ENCODE peak calls at places on chromosomes 2 and 18, in nine cellular contexts. One of them, this sample, is unnamed.

GRCh38 chr2:136110528-136110927 is 7.4 kb downstream of the CXCR4 start:
- DNase-seq in foreskin keratinocyte: no peak
- DNase-seq in CD8-positive, alpha-beta T cell: no peak
- DNase-seq in GM23248: no peak
- DNase-seq in heart left ventricle: no peak
- DNase-seq in H1: no peak
- DNase-seq in cardiac muscle cell: no peak
- DNase-seq in A549: no peak
- DNase-seq in neuronal stem cell: no peak
- DNase-seq in this sample: no peak

GRCh38 chr2:234674781-234675201 is 177.9 kb upstream of the ARL4C start:
- DNase-seq in foreskin keratinocyte: no peak
- DNase-seq in CD8-positive, alpha-beta T cell: no peak
- DNase-seq in GM23248: peak
- DNase-seq in heart left ventricle: no peak
- DNase-seq in H1: no peak
- DNase-seq in cardiac muscle cell: peak
- DNase-seq in A549: peak
- DNase-seq in neuronal stem cell: no peak
- DNase-seq in this sample: peak

GRCh38 chr2:129888896-129889295 is 90.6 kb upstream of the RAB6C start:
- DNase-seq in foreskin keratinocyte: no peak
- DNase-seq in CD8-positive, alpha-beta T cell: no peak
- DNase-seq in GM23248: peak
- DNase-seq in heart left ventricle: no peak
- DNase-seq in H1: no peak
- DNase-seq in cardiac muscle cell: peak
- DNase-seq in A549: no peak
- DNase-seq in neuronal stem cell: no peak
- DNase-seq in this sample: no peak

GRCh38 chr18:79377187-79377891 is 18.4 kb upstream of the NFATC1 start:
- DNase-seq in foreskin keratinocyte: no peak
- DNase-seq in CD8-positive, alpha-beta T cell: no peak
- DNase-seq in GM23248: no peak
- DNase-seq in heart left ventricle: no peak
- DNase-seq in H1: no peak
- DNase-seq in cardiac muscle cell: no peak
- DNase-seq in A549: no peak
- DNase-seq in neuronal stem cell: no peak
- DNase-seq in this sample: no peak

GRCh38 chr2:154161286-154161685 is 289.6 kb downstream of the GALNT13 start:
- DNase-seq in foreskin keratinocyte: no peak
- DNase-seq in CD8-positive, alpha-beta T cell: no peak
- DNase-seq in GM23248: no peak
- DNase-seq in heart left ventricle: no peak
- DNase-seq in H1: no peak
- DNase-seq in cardiac muscle cell: no peak
- DNase-seq in A549: no peak
- DNase-seq in neuronal stem cell: no peak
- DNase-seq in this sample: no peak

GRCh38 chr18:49690307-49690706 is 123.0 kb downstream of the ACAA2 start:
- DNase-seq in foreskin keratinocyte: peak
- DNase-seq in CD8-positive, alpha-beta T cell: no peak
- DNase-seq in GM23248: peak
- DNase-seq in heart left ventricle: no peak
- DNase-seq in H1: no peak
- DNase-seq in cardiac muscle cell: peak
- DNase-seq in A549: peak
- DNase-seq in neuronal stem cell: no peak
- DNase-seq in this sample: no peak

GRCh38 chr2:120726245-120726644 is 9.4 kb upstream of the GLI2 start:
- DNase-seq in foreskin keratinocyte: no peak
- DNase-seq in CD8-positive, alpha-beta T cell: no peak
- DNase-seq in GM23248: no peak
- DNase-seq in heart left ventricle: no peak
- DNase-seq in H1: no peak
- DNase-seq in cardiac muscle cell: no peak
- DNase-seq in A549: no peak
- DNase-seq in neuronal stem cell: no peak
- DNase-seq in this sample: no peak

GRCh38 chr2:176126929-176127768 is 2.4 kb upstream of the HOXD8 start:
- DNase-seq in foreskin keratinocyte: no peak
- DNase-seq in CD8-positive, alpha-beta T cell: peak
- DNase-seq in GM23248: peak
- DNase-seq in heart left ventricle: no peak
- DNase-seq in H1: peak
- DNase-seq in cardiac muscle cell: peak
- DNase-seq in A549: peak
- DNase-seq in neuronal stem cell: peak
- DNase-seq in this sample: peak

GRCh38 chr2:181106229-181106628 is 125.8 kb downstream of the UBE2E3 start:
- DNase-seq in foreskin keratinocyte: no peak
- DNase-seq in CD8-positive, alpha-beta T cell: no peak
- DNase-seq in GM23248: peak
- DNase-seq in heart left ventricle: no peak
- DNase-seq in H1: no peak
- DNase-seq in cardiac muscle cell: no peak
- DNase-seq in A549: no peak
- DNase-seq in neuronal stem cell: no peak
- DNase-seq in this sample: no peak

GRCh38 chr18:78246588-78246987 is 733.0 kb upstream of the SALL3 start:
- DNase-seq in foreskin keratinocyte: no peak
- DNase-seq in CD8-positive, alpha-beta T cell: no peak
- DNase-seq in GM23248: no peak
- DNase-seq in heart left ventricle: no peak
- DNase-seq in H1: no peak
- DNase-seq in cardiac muscle cell: no peak
- DNase-seq in A549: no peak
- DNase-seq in neuronal stem cell: no peak
- DNase-seq in this sample: no peak

GRCh38 chr2:113282747-113283533 is 4.2 kb upstream of the PAX8 start:
- DNase-seq in foreskin keratinocyte: peak
- DNase-seq in CD8-positive, alpha-beta T cell: no peak
- DNase-seq in GM23248: peak
- DNase-seq in heart left ventricle: peak
- DNase-seq in H1: peak
- DNase-seq in cardiac muscle cell: peak
- DNase-seq in A549: peak
- DNase-seq in neuronal stem cell: no peak
- DNase-seq in this sample: peak

GRCh38 chr18:9688036-9688741 is 19.9 kb upstream of the RAB31 start:
- DNase-seq in foreskin keratinocyte: peak
- DNase-seq in CD8-positive, alpha-beta T cell: no peak
- DNase-seq in GM23248: peak
- DNase-seq in heart left ventricle: no peak
- DNase-seq in H1: no peak
- DNase-seq in cardiac muscle cell: peak
- DNase-seq in A549: no peak
- DNase-seq in neuronal stem cell: no peak
- DNase-seq in this sample: peak

GRCh38 chr18:9682572-9682971 is 25.5 kb upstream of the RAB31 start:
- DNase-seq in foreskin keratinocyte: no peak
- DNase-seq in CD8-positive, alpha-beta T cell: no peak
- DNase-seq in GM23248: no peak
- DNase-seq in heart left ventricle: no peak
- DNase-seq in H1: no peak
- DNase-seq in cardiac muscle cell: no peak
- DNase-seq in A549: no peak
- DNase-seq in neuronal stem cell: no peak
- DNase-seq in this sample: no peak

GRCh38 chr18:9684901-9685738 is 23.0 kb upstream of the RAB31 start:
- DNase-seq in foreskin keratinocyte: no peak
- DNase-seq in CD8-positive, alpha-beta T cell: no peak
- DNase-seq in GM23248: peak
- DNase-seq in heart left ventricle: peak
- DNase-seq in H1: no peak
- DNase-seq in cardiac muscle cell: peak
- DNase-seq in A549: no peak
- DNase-seq in neuronal stem cell: no peak
- DNase-seq in this sample: no peak

GRCh38 chr18:9681217-9681616 is 26.9 kb upstream of the RAB31 start:
- DNase-seq in foreskin keratinocyte: no peak
- DNase-seq in CD8-positive, alpha-beta T cell: no peak
- DNase-seq in GM23248: no peak
- DNase-seq in heart left ventricle: no peak
- DNase-seq in H1: no peak
- DNase-seq in cardiac muscle cell: no peak
- DNase-seq in A549: no peak
- DNase-seq in neuronal stem cell: no peak
- DNase-seq in this sample: no peak

GRCh38 chr18:9683418-9684396 is 24.4 kb upstream of the RAB31 start:
- DNase-seq in foreskin keratinocyte: no peak
- DNase-seq in CD8-positive, alpha-beta T cell: no peak
- DNase-seq in GM23248: peak
- DNase-seq in heart left ventricle: no peak
- DNase-seq in H1: no peak
- DNase-seq in cardiac muscle cell: peak
- DNase-seq in A549: peak
- DNase-seq in neuronal stem cell: no peak
- DNase-seq in this sample: peak
- H3K27ac ChIP-seq in foreskin keratinocyte: no peak
- H3K27ac ChIP-seq in CD8-positive, alpha-beta T cell: no peak
- H3K27ac ChIP-seq in GM23248: peak
- H3K27ac ChIP-seq in heart left ventricle: no peak
- H3K27ac ChIP-seq in H1: no peak
- H3K27ac ChIP-seq in cardiac muscle cell: no peak
- H3K27ac ChIP-seq in A549: peak
- H3K27ac ChIP-seq in neuronal stem cell: no peak
- H3K27ac ChIP-seq in this sample: no peak

GRCh38 chr2:64653174-64654062 is at the start of gene SERTAD2:
- DNase-seq in foreskin keratinocyte: no peak
- DNase-seq in CD8-positive, alpha-beta T cell: peak
- DNase-seq in GM23248: peak
- DNase-seq in heart left ventricle: peak
- DNase-seq in H1: peak
- DNase-seq in cardiac muscle cell: peak
- DNase-seq in A549: peak
- DNase-seq in neuronal stem cell: peak
- DNase-seq in this sample: peak

GRCh38 chr2:64650257-64650656 is 3.5 kb downstream of the SERTAD2 start:
- DNase-seq in foreskin keratinocyte: no peak
- DNase-seq in CD8-positive, alpha-beta T cell: no peak
- DNase-seq in GM23248: no peak
- DNase-seq in heart left ventricle: no peak
- DNase-seq in H1: no peak
- DNase-seq in cardiac muscle cell: no peak
- DNase-seq in A549: no peak
- DNase-seq in neuronal stem cell: no peak
- DNase-seq in this sample: peak

GRCh38 chr2:64650722-64651338 is 2.9 kb downstream of the SERTAD2 start:
- DNase-seq in foreskin keratinocyte: no peak
- DNase-seq in CD8-positive, alpha-beta T cell: no peak
- DNase-seq in GM23248: no peak
- DNase-seq in heart left ventricle: no peak
- DNase-seq in H1: no peak
- DNase-seq in cardiac muscle cell: no peak
- DNase-seq in A549: peak
- DNase-seq in neuronal stem cell: no peak
- DNase-seq in this sample: no peak

GRCh38 chr2:64652231-64653173 is 1.2 kb downstream of the SERTAD2 start:
- DNase-seq in foreskin keratinocyte: no peak
- DNase-seq in CD8-positive, alpha-beta T cell: no peak
- DNase-seq in GM23248: peak
- DNase-seq in heart left ventricle: peak
- DNase-seq in H1: no peak
- DNase-seq in cardiac muscle cell: peak
- DNase-seq in A549: peak
- DNase-seq in neuronal stem cell: no peak
- DNase-seq in this sample: peak

DNA sequence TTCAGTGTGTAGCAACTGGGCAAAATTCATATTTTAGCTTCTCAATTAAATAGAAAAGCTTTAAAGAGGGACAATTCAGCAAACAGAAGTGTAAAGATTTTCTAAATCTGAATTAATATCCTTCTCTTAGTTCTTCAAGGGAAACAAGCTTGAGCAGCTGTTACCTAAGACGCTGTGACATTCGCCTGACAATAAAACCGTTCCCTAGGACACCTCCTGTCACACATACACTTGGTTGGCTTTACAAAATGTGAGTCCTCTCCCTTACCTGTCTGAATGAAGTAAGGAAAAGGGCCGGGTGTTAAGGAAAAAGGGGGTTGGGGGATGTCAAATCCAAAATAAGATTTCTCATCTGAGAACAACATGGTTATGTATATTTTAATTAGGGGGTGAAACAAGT is 2.1 kb downstream of the SERTAD2 start:
- DNase-seq in foreskin keratinocyte: no peak
- DNase-seq in CD8-positive, alpha-beta T cell: no peak
- DNase-seq in GM23248: no peak
- DNase-seq in heart left ventricle: no peak
- DNase-seq in H1: no peak
- DNase-seq in cardiac muscle cell: no peak
- DNase-seq in A549: no peak
- DNase-seq in neuronal stem cell: no peak
- DNase-seq in this sample: no peak
- H3K27ac ChIP-seq in foreskin keratinocyte: peak
- H3K27ac ChIP-seq in CD8-positive, alpha-beta T cell: no peak
- H3K27ac ChIP-seq in GM23248: peak
- H3K27ac ChIP-seq in heart left ventricle: no peak
- H3K27ac ChIP-seq in H1: no peak
- H3K27ac ChIP-seq in cardiac muscle cell: peak
- H3K27ac ChIP-seq in A549: peak
- H3K27ac ChIP-seq in neuronal stem cell: no peak
- H3K27ac ChIP-seq in this sample: no peak

GRCh38 chr18:40925071-40925541 is 1029.9 kb upstream of the PIK3C3 start:
- DNase-seq in foreskin keratinocyte: no peak
- DNase-seq in CD8-positive, alpha-beta T cell: no peak
- DNase-seq in GM23248: peak
- DNase-seq in heart left ventricle: no peak
- DNase-seq in H1: no peak
- DNase-seq in cardiac muscle cell: peak
- DNase-seq in A549: no peak
- DNase-seq in neuronal stem cell: no peak
- DNase-seq in this sample: no peak
- H3K27ac ChIP-seq in foreskin keratinocyte: no peak
- H3K27ac ChIP-seq in CD8-positive, alpha-beta T cell: no peak
- H3K27ac ChIP-seq in GM23248: no peak
- H3K27ac ChIP-seq in heart left ventricle: no peak
- H3K27ac ChIP-seq in H1: no peak
- H3K27ac ChIP-seq in cardiac muscle cell: no peak
- H3K27ac ChIP-seq in A549: no peak
- H3K27ac ChIP-seq in neuronal stem cell: no peak
- H3K27ac ChIP-seq in this sample: no peak

DNA sequence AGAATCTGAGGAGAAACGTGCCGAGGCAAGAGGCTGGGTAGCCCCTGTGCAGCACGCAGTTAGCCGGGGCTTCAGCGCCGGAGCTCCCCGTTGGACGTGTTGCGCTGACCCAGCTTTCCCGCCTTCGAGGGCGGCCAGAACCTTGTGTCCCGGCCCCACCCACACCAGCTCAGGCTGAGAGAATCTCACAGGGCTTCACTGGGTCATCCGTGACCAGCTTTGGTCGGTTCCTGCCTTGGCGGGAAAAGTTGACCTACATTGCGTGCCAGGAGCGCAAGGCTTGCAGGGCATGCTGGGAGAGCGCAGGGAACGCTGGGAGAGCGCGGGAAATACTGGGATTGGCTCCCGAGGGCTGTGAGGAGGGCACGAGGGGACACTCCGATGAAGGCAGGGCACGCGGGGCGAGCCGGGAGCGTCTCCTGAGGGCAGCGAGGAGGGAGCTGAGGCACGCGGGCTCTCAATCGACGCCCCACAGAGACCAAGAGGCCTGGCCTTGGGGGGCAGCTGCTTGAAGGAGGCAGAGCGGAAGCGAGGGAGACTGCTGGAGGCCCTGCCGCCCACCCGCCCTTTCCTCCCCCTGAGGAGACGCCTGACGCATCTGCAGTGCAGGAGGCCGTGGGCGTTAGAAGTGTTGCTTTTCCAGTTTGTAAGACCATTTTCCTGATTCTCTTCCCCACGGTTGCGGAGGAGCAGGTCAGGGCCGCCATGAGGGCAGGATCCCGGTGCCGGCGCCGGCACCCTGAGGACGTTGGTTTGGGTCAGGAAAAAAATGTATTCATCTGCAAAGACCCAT is at the start of gene C18orf63:
- DNase-seq in foreskin keratinocyte: no peak
- DNase-seq in CD8-positive, alpha-beta T cell: no peak
- DNase-seq in GM23248: no peak
- DNase-seq in heart left ventricle: no peak
- DNase-seq in H1: no peak
- DNase-seq in cardiac muscle cell: no peak
- DNase-seq in A549: no peak
- DNase-seq in neuronal stem cell: no peak
- DNase-seq in this sample: no peak
- H3K27ac ChIP-seq in foreskin keratinocyte: no peak
- H3K27ac ChIP-seq in CD8-positive, alpha-beta T cell: no peak
- H3K27ac ChIP-seq in GM23248: no peak
- H3K27ac ChIP-seq in heart left ventricle: no peak
- H3K27ac ChIP-seq in H1: no peak
- H3K27ac ChIP-seq in cardiac muscle cell: no peak
- H3K27ac ChIP-seq in A549: peak
- H3K27ac ChIP-seq in neuronal stem cell: no peak
- H3K27ac ChIP-seq in this sample: no peak

This sample was measured in trophoblast cell.